ENCODE peak calls at places on chromosome 11, in seven cellular contexts. P is progenitor cell of endocrine pancreas, D is cardiac fibroblast, R is foreskin keratinocyte, N is fibroblast of lung, S is foreskin fibroblast, T is left ventricle myocardium inferior. I is an unnamed sample.

GRCh38 chr11:73779084-73779902 is 8.4 kb upstream of the MRPL48 start:
- DNase-seq in P (peak), D (peak), R (peak), N (peak), S (peak), T (peak), I (peak)

GRCh38 chr11:88043149-88043548 is 132.1 kb downstream of the RAB38 start:
- DNase-seq in P (no peak), D (no peak), R (no peak), N (no peak), S (no peak), T (no peak), I (no peak)

GRCh38 chr11:35247863-35248262 is 108.9 kb downstream of the CD44 start:
- DNase-seq in P (no peak), D (no peak), R (no peak), N (no peak), S (no peak), T (no peak), I (no peak)

GRCh38 chr11:2154195-2154585 is 6.8 kb downstream of the INS start:
- DNase-seq in P (no peak), D (no peak), R (no peak), N (no peak), S (no peak), T (no peak), I (no peak)

GRCh38 chr11:35617687-35618496 is at the start of gene FJX1:
- DNase-seq in P (peak), D (peak), R (peak), N (peak), S (peak), T (peak), I (peak)

GRCh38 chr11:113577356-113578163 is 102.4 kb upstream of the DRD2 start:
- DNase-seq in P (no peak), D (no peak), R (no peak), N (no peak), S (no peak), T (no peak), I (no peak)

GRCh38 chr11:68406318-68407313 is 53.9 kb upstream of the PPP6R3 start:
- DNase-seq in P (no peak), D (no peak), R (no peak), N (no peak), S (no peak), T (no peak), I (no peak)

GRCh38 chr11:31964181-31964580 is 126.7 kb upstream of the RCN1 start:
- DNase-seq in P (no peak), D (no peak), R (no peak), N (no peak), S (no peak), T (no peak), I (no peak)

GRCh38 chr11:86292912-86293606 is 9.0 kb upstream of the HIKESHI start:
- DNase-seq in P (no peak), D (no peak), R (no peak), N (no peak), S (no peak), T (no peak), I (no peak)

GRCh38 chr11:120186799-120187591 is 23.8 kb upstream of the OAF start:
- DNase-seq in P (no peak), D (peak), R (peak), N (peak), S (no peak), T (no peak), I (no peak)

GRCh38 chr11:70742553-70743291 is 344.4 kb downstream of the CTTN start:
- DNase-seq in P (peak), D (no peak), R (no peak), N (no peak), S (no peak), T (no peak), I (no peak)

GRCh38 chr11:128579790-128580504 is 7.4 kb downstream of the ETS1 start:
- DNase-seq in P (no peak), D (no peak), R (peak), N (no peak), S (no peak), T (no peak), I (no peak)

GRCh38 chr11:75269896-75270295 is 29.3 kb downstream of the TPBGL start:
- DNase-seq in P (no peak), D (no peak), R (no peak), N (no peak), S (no peak), T (no peak), I (no peak)

GRCh38 chr11:14860511-14860910 is 31.5 kb downstream of the CYP2R1 start:
- DNase-seq in P (no peak), D (no peak), R (peak), N (no peak), S (no peak), T (no peak), I (no peak)

GRCh38 chr11:77093987-77094840 is 8.4 kb upstream of the OMP start:
- DNase-seq in P (no peak), D (peak), R (no peak), N (no peak), S (no peak), T (no peak), I (no peak)

GRCh38 chr11:10478574-10479550 is 23.8 kb downstream of the AMPD3 start:
- DNase-seq in P (no peak), D (no peak), R (no peak), N (no peak), S (no peak), T (no peak), I (no peak)
- TF ChIP-seq CTCF in P (no peak), D (no peak), R (no peak), N (no peak), S (no peak), T (no peak), I (no peak)

GRCh38 chr11:9569588-9570164 is 3.8 kb upstream of the WEE1 start:
- DNase-seq in P (no peak), D (no peak), R (no peak), N (no peak), S (no peak), T (no peak), I (no peak)

GRCh38 chr11:9571766-9572120 is 1.7 kb upstream of the WEE1 start:
- DNase-seq in P (no peak), D (no peak), R (no peak), N (no peak), S (no peak), T (no peak), I (no peak)

GRCh38 chr11:9570313-9570712 is 3.2 kb upstream of the WEE1 start:
- DNase-seq in P (no peak), D (no peak), R (no peak), N (no peak), S (no peak), T (no peak), I (no peak)

GRCh38 chr11:9573054-9573774 is at the start of gene WEE1:
- DNase-seq in P (peak), D (peak), R (peak), N (peak), S (peak), T (peak), I (peak)

GRCh38 chr11:9571071-9571765 is 2.3 kb upstream of the WEE1 start:
- DNase-seq in P (no peak), D (no peak), R (no peak), N (no peak), S (no peak), T (no peak), I (no peak)
- TF ChIP-seq CTCF in P (no peak), D (no peak), R (no peak), N (no peak), S (no peak), T (no peak), I (no peak)

GRCh38 chr11:126485021-126485781 is 129.7 kb downstream of the ST3GAL4 start:
- DNase-seq in P (no peak), D (peak), R (no peak), N (peak), S (peak), T (no peak), I (no peak)
- TF ChIP-seq CTCF in P (no peak), D (no peak), R (peak), N (peak), S (no peak), T (no peak), I (peak)

GRCh38 chr11:65071907-65072630 is 11.8 kb downstream of the CDCA5 start:
- DNase-seq in P (no peak), D (no peak), R (no peak), N (no peak), S (no peak), T (no peak), I (no peak)
- TF ChIP-seq CTCF in P (no peak), D (no peak), R (no peak), N (no peak), S (no peak), T (no peak), I (no peak)

I was measured in BJ.